ENCODE peak calls at places on chromosomes 1 and 21, in eight cellular contexts. V, S, H, N, W, O, M and T are unnamed samples. For H3K9me3, the result is how much of the 10 kb centered on the place peaks cover.

GRCh38 chr1:178625695-178626094 is 99.3 kb upstream of the RALGPS2 start:
- DNase-seq in V (no peak), S (no peak), H (no peak), N (no peak), W (no peak), O (no peak), M (no peak), T (no peak)

GRCh38 chr1:89765774-89766173 is 55.1 kb upstream of the LRRC8D start:
- DNase-seq in V (no peak), S (no peak), H (no peak), N (no peak), W (no peak), O (no peak), M (no peak), T (no peak)

GRCh38 chr1:219427989-219428388 is 184.9 kb downstream of the ZC3H11B start:
- DNase-seq in V (no peak), S (no peak), H (no peak), N (no peak), W (no peak), O (no peak), M (no peak), T (no peak)

GRCh38 chr1:12406218-12407021 is 176.6 kb downstream of the VPS13D start:
- DNase-seq in V (no peak), S (no peak), H (no peak), N (no peak), W (no peak), O (no peak), M (no peak), T (no peak)

GRCh38 chr1:172360511-172360910 is 60.0 kb upstream of the C1orf105 start:
- DNase-seq in V (no peak), S (no peak), H (no peak), N (no peak), W (no peak), O (peak), M (peak), T (peak)

GRCh38 chr1:53460211-53460634 is 1.0 kb downstream of the DMRTB1 start:
- DNase-seq in V (no peak), S (no peak), H (no peak), N (no peak), W (no peak), O (no peak), M (no peak), T (no peak)

GRCh38 chr1:57033222-57034019 is 67.6 kb upstream of the C8B start:
- DNase-seq in V (no peak), S (no peak), H (no peak), N (no peak), W (no peak), O (no peak), M (no peak), T (no peak)

GRCh38 chr1:160024195-160024905 is 7.4 kb downstream of the PIGM start:
- DNase-seq in V (no peak), S (no peak), H (no peak), N (no peak), W (no peak), O (no peak), M (no peak), T (no peak)

GRCh38 chr1:11796036-11796828 is 9.5 kb downstream of the MTHFR start:
- DNase-seq in V (no peak), S (no peak), H (no peak), N (no peak), W (no peak), O (no peak), M (no peak), T (no peak)

GRCh38 chr1:58823481-58824010 is 39.7 kb upstream of the JUN start:
- DNase-seq in V (no peak), S (no peak), H (no peak), N (no peak), W (no peak), O (no peak), M (peak), T (no peak)

GRCh38 chr21:45151484-45152115 is 77.2 kb downstream of the ADARB1 start:
- DNase-seq in V (peak), S (peak), H (no peak), N (no peak), W (no peak), O (peak), M (no peak), T (no peak)

GRCh38 chr1:20728371-20729154 is 3.9 kb downstream of the SH2D5 start:
- DNase-seq in V (peak), S (no peak), H (no peak), N (peak), W (no peak), O (no peak), M (peak), T (no peak)

GRCh38 chr1:4931486-4931885 is 277.1 kb downstream of the AJAP1 start:
- DNase-seq in V (no peak), S (no peak), H (no peak), N (no peak), W (no peak), O (no peak), M (no peak), T (no peak)
- H3K9me3 ChIP-seq in V (under half), S (under half), H (under half), N (under half), W (under half), O (under half), M (under half), T (under half)

GRCh38 chr1:49190138-49190537 is 413.4 kb upstream of the BEND5 start:
- DNase-seq in V (no peak), S (no peak), H (no peak), N (no peak), W (no peak), O (no peak), M (no peak), T (no peak)
- H3K9me3 ChIP-seq in V (under half), S (under half), H (under half), N (under half), W (under half), O (under half), M (under half), T (under half)

DNA sequence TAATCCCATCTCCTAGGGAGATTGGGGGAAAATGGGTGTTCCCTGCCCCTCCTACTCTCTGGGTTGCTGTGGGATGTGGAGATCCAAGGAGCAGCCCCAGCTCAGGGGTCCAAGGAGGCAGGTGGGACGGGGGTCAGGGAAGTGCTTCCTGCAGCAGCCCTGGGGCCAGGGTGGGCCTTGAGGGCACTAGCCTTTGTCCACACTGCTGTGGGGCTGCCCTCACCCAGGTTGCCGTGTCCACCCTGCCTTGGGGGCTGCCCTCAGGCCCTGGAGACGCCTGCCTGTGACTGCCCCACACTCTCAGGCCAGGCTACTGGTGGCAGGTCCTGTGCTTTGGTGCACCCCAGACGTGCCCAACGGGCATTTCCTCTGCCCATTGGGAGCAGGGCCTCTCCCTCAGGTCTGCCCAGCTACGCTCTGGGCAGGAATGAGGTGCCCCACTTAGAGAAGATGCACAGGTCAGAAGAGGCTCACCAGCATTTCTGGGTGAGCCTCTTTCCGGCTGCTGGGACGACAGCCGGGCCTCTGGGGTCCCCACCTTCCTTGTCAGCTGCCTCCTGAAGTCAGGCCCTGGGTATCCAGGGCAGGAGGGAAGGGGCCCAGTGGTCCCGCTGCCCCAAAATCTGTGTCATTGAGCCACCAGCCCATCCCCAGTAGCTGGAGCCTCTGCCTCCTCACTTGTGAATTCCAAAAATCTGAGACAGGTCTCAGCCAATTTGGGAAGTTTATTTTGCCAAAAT is 2.6 kb upstream of the MMEL1 start:
- DNase-seq in V (no peak), S (no peak), H (no peak), N (no peak), W (no peak), O (no peak), M (no peak), T (no peak)
- H3K9me3 ChIP-seq in V (under half), S (under half), H (under half), N (under half), W (under half), O (under half), M (under half), T (under half)

GRCh38 chr1:163877016-163877415 is 555.3 kb downstream of the NUF2 start:
- DNase-seq in V (no peak), S (no peak), H (no peak), N (no peak), W (no peak), O (no peak), M (no peak), T (no peak)
- H3K9me3 ChIP-seq in V (under half), S (under half), H (under half), N (under half), W (under half), O (under half), M (under half), T (under half)

GRCh38 chr1:40462956-40463590 is 12.8 kb downstream of the ZFP69B start:
- DNase-seq in V (no peak), S (peak), H (no peak), N (no peak), W (no peak), O (no peak), M (no peak), T (no peak)
- H3K9me3 ChIP-seq in V (under half), S (half or more), H (under half), N (under half), W (under half), O (under half), M (half or more), T (under half)

GRCh38 chr1:248421384-248421783 is 18.5 kb downstream of the OR2T1 start:
- DNase-seq in V (no peak), S (peak), H (no peak), N (no peak), W (no peak), O (no peak), M (no peak), T (no peak)

GRCh38 chr1:248417854-248418253 is 15.0 kb downstream of the OR2T1 start:
- DNase-seq in V (no peak), S (no peak), H (no peak), N (no peak), W (no peak), O (no peak), M (no peak), T (no peak)

GRCh38 chr1:248416226-248416625 is 13.4 kb downstream of the OR2T1 start:
- DNase-seq in V (no peak), S (no peak), H (no peak), N (no peak), W (no peak), O (no peak), M (no peak), T (no peak)
- H3K9me3 ChIP-seq in V (under half), S (under half), H (under half), N (under half), W (under half), O (under half), M (under half), T (under half)

DNA sequence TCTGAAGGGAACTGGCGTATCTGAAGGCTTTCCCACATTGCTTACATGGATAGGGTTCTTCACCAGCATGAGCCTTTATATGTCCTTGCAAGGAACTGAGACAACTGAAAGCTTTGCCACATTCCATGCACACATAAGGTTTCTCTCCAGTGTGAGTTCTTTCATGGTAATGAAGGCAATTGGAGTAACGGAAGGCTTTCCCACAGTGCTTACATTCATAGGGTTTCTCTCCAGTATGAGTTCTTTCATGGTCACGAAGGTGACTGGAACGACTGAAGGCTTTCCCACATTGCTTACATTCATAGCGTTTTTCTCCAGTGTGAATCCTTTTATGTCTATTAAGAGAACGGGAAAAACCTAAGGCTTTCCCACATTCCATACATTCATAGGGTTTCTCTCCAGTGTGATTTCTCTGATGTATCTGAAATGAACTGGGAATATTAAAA is 15.0 kb downstream of the ZNF124 start:
- DNase-seq in V (no peak), S (no peak), H (no peak), N (no peak), W (no peak), O (no peak), M (no peak), T (no peak)
- H3K9me3 ChIP-seq in V (under half), S (half or more), H (under half), N (under half), W (under half), O (under half), M (under half), T (under half)

GRCh38 chr1:49576327-49576901 is 447.3 kb downstream of the AGBL4 start:
- DNase-seq in V (no peak), S (no peak), H (no peak), N (no peak), W (no peak), O (no peak), M (no peak), T (no peak)
- H3K9me3 ChIP-seq in V (under half), S (under half), H (under half), N (under half), W (under half), O (under half), M (under half), T (under half)

DNA sequence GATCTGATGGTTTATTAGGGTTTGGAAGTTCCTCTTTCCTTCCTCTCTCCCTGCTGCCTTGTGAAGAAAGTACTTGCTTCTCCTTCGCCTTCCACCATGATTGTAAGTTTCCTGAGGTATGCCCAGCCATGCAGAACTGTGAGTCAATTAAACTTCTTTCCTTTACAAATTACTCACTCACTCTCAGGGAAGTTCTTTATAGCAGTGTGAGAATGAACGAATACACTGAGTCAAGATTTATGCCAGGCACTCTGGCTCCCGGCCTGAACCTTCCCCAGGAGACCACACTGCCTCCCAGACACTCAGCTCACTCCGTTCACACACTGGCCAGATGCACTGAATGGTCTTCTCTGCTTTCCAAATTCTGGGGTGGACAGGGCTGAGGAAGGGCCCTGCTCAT is 308.3 kb upstream of the AJAP1 start:
- DNase-seq in V (no peak), S (no peak), H (no peak), N (no peak), W (no peak), O (no peak), M (no peak), T (no peak)
- H3K9me3 ChIP-seq in V (under half), S (under half), H (under half), N (under half), W (under half), O (under half), M (under half), T (under half)